ENCODE peak calls at places on chromosomes 2 and 18, in seven cellular contexts. X is posterior cingulate gyrus, V is NCI-H1417, G is mucosa of descending colon, B is kidney tubule cell, T is neural crest cell, Q is NCI-H345. K is an unnamed sample.

GRCh38 chr18:61096231-61096630 is 237.0 kb upstream of the CDH20 start:
- DNase-seq in T (no peak), G (no peak), Q (peak), B (peak), V (peak), X (no peak), K (no peak)

GRCh38 chr2:98869868-98870267 is 66.2 kb downstream of the CRACDL start:
- DNase-seq in T (no peak), G (peak), V (peak), B (peak), X (peak), Q (peak), K (peak)

GRCh38 chr2:238669581-238670340 is 178.1 kb upstream of the TWIST2 start:
- DNase-seq in V (no peak), G (no peak), Q (no peak), B (no peak), T (no peak), X (no peak), K (no peak)

GRCh38 chr18:51149605-51150429 is 47.7 kb downstream of the MEX3C start:
- DNase-seq in V (no peak), X (no peak), Q (no peak), T (no peak), G (no peak), B (peak), K (no peak)

GRCh38 chr2:64296150-64296500 is 151.9 kb upstream of the PELI1 start:
- DNase-seq in T (no peak), Q (no peak), V (no peak), G (no peak), B (no peak), X (peak), K (no peak)

GRCh38 chr18:43265465-43265864 is 11.8 kb downstream of the SYT4 start:
- DNase-seq in V (no peak), G (no peak), T (no peak), B (no peak), Q (no peak), X (no peak), K (no peak)

GRCh38 chr2:220783651-220784050 is 788.5 kb downstream of the EPHA4 start:
- DNase-seq in T (no peak), Q (no peak), G (no peak), V (no peak), X (no peak), B (no peak), K (no peak)

GRCh38 chr2:100603945-100604633 is 41.3 kb downstream of the PDCL3 start:
- DNase-seq in Q (no peak), X (no peak), B (no peak), V (peak), G (no peak), T (no peak), K (no peak)

GRCh38 chr18:26655614-26656400 is 107.5 kb upstream of the KCTD1 start:
- DNase-seq in G (peak), B (peak), T (peak), Q (peak), X (peak), V (peak), K (peak)

K was measured in body of pancreas.